ENCODE peak calls at places on chromosomes 5 and 9, in six cellular contexts. U is SK-N-SH, Q is PC-3, L is neural progenitor cell, F is MM.1S, Z is GM23248. E is an unnamed sample.

GRCh38 chr9:77177894-77178794 is 810 bp downstream of the VPS13A start:
- DNase-seq in U (peak; percentile 61), Q (peak; percentile 10), L (peak; percentile 52), F (peak; percentile 51), Z (peak; percentile 65), E (peak; percentile 70)

GRCh38 chr5:5235685-5236084 is 95.6 kb downstream of the ADAMTS16 start:
- DNase-seq in U (no peak), Q (no peak), L (no peak), F (no peak), Z (no peak), E (no peak)

GRCh38 chr5:10595678-10596309 is 31.9 kb downstream of the ANKRD33B start:
- DNase-seq in U (no peak), Q (peak; percentile 99), L (no peak), F (no peak), Z (peak; percentile 95), E (no peak)

GRCh38 chr5:442335-443238 is at the start of gene EXOC3:
- DNase-seq in U (peak; percentile 99), Q (peak; percentile 76), L (peak; percentile 91), F (peak; percentile 75), Z (peak; percentile 89), E (peak; percentile 86)

GRCh38 chr5:131959906-131960305 is 14.4 kb upstream of the MEIKIN start:
- DNase-seq in U (no peak), Q (peak; percentile 5), L (no peak), F (no peak), Z (no peak), E (no peak)

GRCh38 chr9:134403682-134404301 is 77.5 kb downstream of the RXRA start:
- DNase-seq in U (no peak), Q (no peak), L (no peak), F (peak; percentile 23), Z (peak; percentile 90), E (no peak)

GRCh38 chr5:139492700-139493192 is 10.2 kb upstream of the STING1 start:
- DNase-seq in U (no peak), Q (peak; percentile 32), L (no peak), F (no peak), Z (peak; percentile 70), E (no peak)

GRCh38 chr9:18459958-18460584 is 13.9 kb upstream of the ADAMTSL1 start:
- DNase-seq in U (no peak), Q (peak; percentile 94), L (no peak), F (no peak), Z (peak; percentile 96), E (no peak)

GRCh38 chr9:83384214-83384613 is 154.0 kb downstream of the FRMD3 start:
- DNase-seq in U (peak; percentile 42), Q (no peak), L (no peak), F (no peak), Z (no peak), E (no peak)

GRCh38 chr5:83530186-83530585 is 58.6 kb downstream of the VCAN start:
- DNase-seq in U (no peak), Q (no peak), L (no peak), F (no peak), Z (peak; percentile 40), E (no peak)

GRCh38 chr9:73125651-73126050 is 26.0 kb upstream of the ANXA1 start:
- DNase-seq in U (no peak), Q (peak; percentile 45), L (no peak), F (no peak), Z (peak; percentile 87), E (no peak)

GRCh38 chr5:2160811-2161210 is 278.1 kb upstream of the IRX4 start:
- DNase-seq in U (no peak), Q (no peak), L (no peak), F (no peak), Z (no peak), E (no peak)

GRCh38 chr5:26553079-26553478 is 485.3 kb downstream of the CDH9 start:
- DNase-seq in U (no peak), Q (peak; percentile 91), L (peak; percentile 62), F (no peak), Z (no peak), E (no peak)

GRCh38 chr5:34736445-34737119 is 80.5 kb downstream of the RAI14 start:
- DNase-seq in U (no peak), Q (no peak), L (no peak), F (no peak), Z (peak; percentile 30), E (no peak)

GRCh38 chr9:121285835-121286687 is 18.1 kb downstream of the GSN start:
- DNase-seq in U (no peak), Q (no peak), L (peak; percentile 45), F (no peak), Z (peak; percentile 86), E (no peak)

GRCh38 chr5:141245250-141245717 is at the start of gene PCDHB15:
- DNase-seq in U (peak; percentile 30), Q (no peak), L (peak; percentile 75), F (no peak), Z (peak; percentile 30), E (no peak)

GRCh38 chr9:13555516-13555915 is 276.0 kb upstream of the MPDZ start:
- DNase-seq in U (no peak), Q (no peak), L (no peak), F (no peak), Z (no peak), E (no peak)

GRCh38 chr5:151178372-151178771 is 20.8 kb upstream of the ANXA6 start:
- DNase-seq in U (no peak), Q (no peak), L (no peak), F (no peak), Z (no peak), E (no peak)

GRCh38 chr9:85895685-85896084 is 45.3 kb upstream of the NAA35 start:
- DNase-seq in U (no peak), Q (no peak), L (no peak), F (no peak), Z (no peak), E (no peak)

GRCh38 chr9:77597057-77597456 is 51.1 kb downstream of the GNA14 start:
- DNase-seq in U (no peak), Q (no peak), L (no peak), F (no peak), Z (no peak), E (no peak)

GRCh38 chr5:146042628-146043279 is 62.6 kb downstream of the PLAC8L1 start:
- DNase-seq in U (no peak), Q (peak; percentile 92), L (no peak), F (no peak), Z (peak; percentile 36), E (no peak)

GRCh38 chr5:65861830-65862241 is 64.5 kb upstream of the ERBIN start:
- DNase-seq in U (no peak), Q (peak; percentile 81), L (no peak), F (no peak), Z (peak; percentile 95), E (no peak)

GRCh38 chr9:21965401-21965951 is 28.7 kb downstream of the CDKN2A start:
- DNase-seq in U (peak; percentile 80), Q (peak; percentile 60), L (peak; percentile 89), F (no peak), Z (peak; percentile 93), E (no peak)

GRCh38 chr5:41223962-41224361 is 10.6 kb upstream of the C6 start:
- DNase-seq in U (no peak), Q (no peak), L (no peak), F (no peak), Z (no peak), E (no peak)

GRCh38 chr9:107751522-107752235 is 262.1 kb upstream of the KLF4 start:
- DNase-seq in U (no peak), Q (peak; percentile 65), L (no peak), F (no peak), Z (peak; percentile 86), E (no peak)

GRCh38 chr5:167953151-167953788 is 338.2 kb upstream of the WWC1 start:
- DNase-seq in U (peak; percentile 17), Q (no peak), L (peak; percentile 39), F (no peak), Z (no peak), E (no peak)

GRCh38 chr9:78573205-78573604 is 276.3 kb downstream of the PSAT1 start:
- DNase-seq in U (no peak), Q (no peak), L (peak; percentile 45), F (no peak), Z (no peak), E (no peak)

GRCh38 chr9:131831380-131832165 is 91.7 kb upstream of the RAPGEF1 start:
- DNase-seq in U (no peak), Q (no peak), L (no peak), F (no peak), Z (no peak), E (no peak)

GRCh38 chr5:173615884-173616576 is 420 bp downstream of the BOD1 start:
- DNase-seq in U (peak; percentile 72), Q (peak; percentile 79), L (peak; percentile 92), F (peak; percentile 92), Z (peak; percentile 94), E (peak; percentile 88)

GRCh38 chr9:137148661-137149060 is 9.7 kb downstream of the GRIN1 start:
- DNase-seq in U (no peak), Q (no peak), L (no peak), F (no peak), Z (no peak), E (no peak)

GRCh38 chr9:84111726-84112125 is 131.1 kb downstream of the RMI1 start:
- DNase-seq in U (no peak), Q (peak; percentile 24), L (no peak), F (no peak), Z (peak; percentile 40), E (no peak)

GRCh38 chr9:37693265-37693664 is 42.5 kb downstream of the FRMPD1 start:
- DNase-seq in U (no peak), Q (no peak), L (no peak), F (peak; percentile 49), Z (peak; percentile 35), E (no peak)
- H3K4me2 ChIP-seq in U (no peak overlapping the region), Q (no peak overlapping the region), L (no peak overlapping the region), F (peak overlapping the region; percentile 29), Z (no peak overlapping the region), E (no peak overlapping the region)

GRCh38 chr5:97194366-97194765 is 11.3 kb upstream of the RIOK2 start:
- DNase-seq in U (no peak), Q (no peak), L (no peak), F (no peak), Z (no peak), E (peak; percentile 18)
- H3K4me3 ChIP-seq in U (no peak overlapping the region), Q (no peak overlapping the region), L (no peak overlapping the region), F (no peak overlapping the region), Z (no peak overlapping the region), E (no peak overlapping the region)

GRCh38 chr9:135644631-135645218 is 5.4 kb upstream of the GLT6D1 start:
- DNase-seq in U (no peak), Q (no peak), L (peak; percentile 18), F (no peak), Z (no peak), E (no peak)
- TF ChIP-seq EZH2phosphoT487 in U (no peak), Q (no peak), L (no peak), F (no peak), Z (no peak), E (no peak)

DNA sequence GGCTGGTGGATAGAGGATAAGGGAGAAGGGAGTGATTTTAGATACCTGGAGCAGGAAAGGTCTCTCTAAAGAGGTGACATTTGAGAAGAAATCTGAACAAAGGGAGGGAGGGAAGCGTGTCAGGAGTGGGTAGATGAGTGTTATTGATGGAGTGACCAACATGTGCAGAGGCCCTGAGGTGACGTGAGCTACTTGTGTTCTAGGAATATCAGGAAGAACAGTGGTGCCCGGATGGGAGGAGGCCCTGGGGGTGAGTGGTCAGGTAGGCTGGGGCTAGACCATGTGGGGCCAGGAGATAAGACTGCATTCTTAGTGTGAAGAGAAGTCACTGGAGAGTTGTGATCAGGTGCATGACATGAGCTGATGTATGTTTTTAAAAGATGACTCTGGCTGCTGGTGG is 256.2 kb downstream of the ARHGAP26 start:
- DNase-seq in U (no peak), Q (no peak), L (no peak), F (no peak), Z (no peak), E (no peak)
- H3K4me2 ChIP-seq in U (no peak overlapping the region), Q (no peak overlapping the region), L (no peak overlapping the region), F (no peak overlapping the region), Z (no peak overlapping the region), E (no peak overlapping the region)

E was measured in OCI-LY7.